ENCODE peak calls at places on chromosomes 16 and 17, in seven cellular contexts. V is fibroblast of the aortic adventitia; Q is activated effector memory CD4-positive, alpha-beta T cell treated with Interleukin-2 at 50 U/mL for 16 hours; C is stomach; U is T1000; B is naive B cell; L is AG20443. W is an unnamed sample.

GRCh38 chr16:78799429-78799828 is 700.0 kb downstream of the WWOX start:
- DNase-seq in V (no peak), Q (no peak), C (no peak), U (no peak), B (no peak), L (no peak), W (no peak)

GRCh38 chr16:28596840-28597691 is at the start of gene SULT1A2:
- DNase-seq in V (peak), Q (no peak), C (peak), U (no peak), B (no peak), L (no peak), W (no peak)

GRCh38 chr17:17445925-17446665 is 30.7 kb upstream of the MED9 start:
- DNase-seq in V (peak), Q (no peak), C (peak), U (peak), B (no peak), L (peak), W (peak)

GRCh38 chr17:33442320-33442719 is 149.2 kb upstream of the ASIC2 start:
- DNase-seq in V (no peak), Q (no peak), C (no peak), U (no peak), B (no peak), L (no peak), W (no peak)

GRCh38 chr17:80886641-80887573 is 104.7 kb upstream of the CHMP6 start:
- DNase-seq in V (no peak), Q (no peak), C (no peak), U (no peak), B (peak), L (no peak), W (no peak)

GRCh38 chr16:29943846-29944669 is 17.8 kb upstream of the TMEM219 start:
- DNase-seq in V (peak), Q (no peak), C (peak), U (peak), B (no peak), L (peak), W (peak)

GRCh38 chr17:596763-597644 is 117.6 kb downstream of the VPS53 start:
- DNase-seq in V (peak), Q (no peak), C (no peak), U (peak), B (no peak), L (peak), W (peak)

GRCh38 chr16:57996406-57997175 is 3.9 kb downstream of the ZNF319 start:
- DNase-seq in V (no peak), Q (no peak), C (no peak), U (no peak), B (no peak), L (no peak), W (no peak)

GRCh38 chr16:54185045-54185444 is 101.5 kb downstream of the IRX3 start:
- DNase-seq in V (no peak), Q (no peak), C (no peak), U (no peak), B (no peak), L (no peak), W (no peak)

GRCh38 chr16:70691223-70692129 is 5.6 kb upstream of the MTSS2 start:
- DNase-seq in V (peak), Q (no peak), C (peak), U (peak), B (no peak), L (peak), W (no peak)

GRCh38 chr17:37527249-37527851 is 37.7 kb downstream of the DUSP14 start:
- DNase-seq in V (peak), Q (no peak), C (no peak), U (no peak), B (peak), L (peak), W (no peak)

GRCh38 chr16:81502396-81503060 is 57.9 kb downstream of the CMIP start:
- DNase-seq in V (no peak), Q (no peak), C (no peak), U (no peak), B (no peak), L (no peak), W (no peak)

GRCh38 chr17:34107019-34107418 is 148.1 kb upstream of the CCL2 start:
- DNase-seq in V (no peak), Q (no peak), C (no peak), U (no peak), B (no peak), L (no peak), W (no peak)

GRCh38 chr17:66898536-66898935 is 63.6 kb downstream of the CACNG5 start:
- DNase-seq in V (no peak), Q (no peak), C (no peak), U (no peak), B (no peak), L (no peak), W (no peak)

W was measured in SJSA1.